ENCODE peak calls at places on chromosomes 5 and 9, in eight cellular contexts. One of them, this sample, is unnamed.

GRCh38 chr9:135223831-135224230 is 136.4 kb downstream of the OLFM1 start:
- DNase-seq in uterus: no peak
- DNase-seq in effector memory CD8-positive, alpha-beta T cell: no peak
- DNase-seq in CD8-positive, alpha-beta memory T cell: no peak
- DNase-seq in NCI-H446 treated with DMSO at 0.1 percent for 48 hours: no peak
- DNase-seq in heart right ventricle: no peak
- DNase-seq in hepatocyte: no peak
- DNase-seq in choroid plexus epithelial cell: no peak
- DNase-seq in this sample: no peak

GRCh38 chr5:144394036-144394435 is 223.4 kb downstream of the KCTD16 start:
- DNase-seq in effector memory CD8-positive, alpha-beta T cell: no peak
- DNase-seq in heart right ventricle: no peak
- DNase-seq in CD8-positive, alpha-beta memory T cell: no peak
- DNase-seq in hepatocyte: no peak
- DNase-seq in uterus: no peak
- DNase-seq in NCI-H446 treated with DMSO at 0.1 percent for 48 hours: no peak
- DNase-seq in choroid plexus epithelial cell: no peak
- DNase-seq in this sample: no peak

GRCh38 chr9:129030191-129030590 is 2.1 kb upstream of the SH3GLB2 start:
- DNase-seq in hepatocyte: no peak
- DNase-seq in choroid plexus epithelial cell: no peak
- DNase-seq in CD8-positive, alpha-beta memory T cell: no peak
- DNase-seq in uterus: no peak
- DNase-seq in heart right ventricle: no peak
- DNase-seq in NCI-H446 treated with DMSO at 0.1 percent for 48 hours: no peak
- DNase-seq in effector memory CD8-positive, alpha-beta T cell: no peak
- DNase-seq in this sample: no peak

GRCh38 chr9:135144581-135145108 is 57.2 kb downstream of the OLFM1 start:
- DNase-seq in CD8-positive, alpha-beta memory T cell: no peak
- DNase-seq in NCI-H446 treated with DMSO at 0.1 percent for 48 hours: peak
- DNase-seq in hepatocyte: no peak
- DNase-seq in choroid plexus epithelial cell: no peak
- DNase-seq in uterus: no peak
- DNase-seq in effector memory CD8-positive, alpha-beta T cell: no peak
- DNase-seq in heart right ventricle: no peak
- DNase-seq in this sample: no peak

GRCh38 chr5:13866792-13867191 is 77.7 kb downstream of the DNAH5 start:
- DNase-seq in uterus: no peak
- DNase-seq in effector memory CD8-positive, alpha-beta T cell: no peak
- DNase-seq in CD8-positive, alpha-beta memory T cell: no peak
- DNase-seq in NCI-H446 treated with DMSO at 0.1 percent for 48 hours: no peak
- DNase-seq in hepatocyte: peak
- DNase-seq in heart right ventricle: peak
- DNase-seq in choroid plexus epithelial cell: peak
- DNase-seq in this sample: no peak

GRCh38 chr9:109447329-109448076 is 50.6 kb downstream of the PTPN3 start:
- DNase-seq in heart right ventricle: no peak
- DNase-seq in CD8-positive, alpha-beta memory T cell: no peak
- DNase-seq in choroid plexus epithelial cell: no peak
- DNase-seq in uterus: no peak
- DNase-seq in hepatocyte: no peak
- DNase-seq in NCI-H446 treated with DMSO at 0.1 percent for 48 hours: no peak
- DNase-seq in effector memory CD8-positive, alpha-beta T cell: no peak
- DNase-seq in this sample: no peak

GRCh38 chr9:14395300-14396082 is 81.5 kb upstream of the NFIB start:
- DNase-seq in heart right ventricle: peak
- DNase-seq in hepatocyte: no peak
- DNase-seq in uterus: no peak
- DNase-seq in choroid plexus epithelial cell: no peak
- DNase-seq in NCI-H446 treated with DMSO at 0.1 percent for 48 hours: peak
- DNase-seq in CD8-positive, alpha-beta memory T cell: no peak
- DNase-seq in effector memory CD8-positive, alpha-beta T cell: no peak
- DNase-seq in this sample: no peak

GRCh38 chr5:112975721-112976431 is 722 bp upstream of the DCP2 start:
- DNase-seq in NCI-H446 treated with DMSO at 0.1 percent for 48 hours: no peak
- DNase-seq in uterus: no peak
- DNase-seq in CD8-positive, alpha-beta memory T cell: no peak
- DNase-seq in effector memory CD8-positive, alpha-beta T cell: no peak
- DNase-seq in hepatocyte: no peak
- DNase-seq in choroid plexus epithelial cell: no peak
- DNase-seq in heart right ventricle: no peak
- DNase-seq in this sample: no peak

GRCh38 chr9:132412089-132412488 is 2.1 kb downstream of the CFAP77 start:
- DNase-seq in heart right ventricle: no peak
- DNase-seq in effector memory CD8-positive, alpha-beta T cell: no peak
- DNase-seq in NCI-H446 treated with DMSO at 0.1 percent for 48 hours: no peak
- DNase-seq in choroid plexus epithelial cell: peak
- DNase-seq in hepatocyte: peak
- DNase-seq in CD8-positive, alpha-beta memory T cell: no peak
- DNase-seq in uterus: no peak
- DNase-seq in this sample: no peak